ENCODE peak calls at places on chromosome 11, in ten cellular contexts. One of them, this sample, is unnamed.

GRCh38 chr11:132576706-132577105 is 955.6 kb downstream of the OPCML start:
- DNase-seq in HEK293T: no peak
- DNase-seq in head of caudate nucleus: no peak
- DNase-seq in ELF-1: peak
- DNase-seq in EH: peak
- DNase-seq in nephron progenitor cell: no peak
- DNase-seq in ELR: peak
- DNase-seq in adrenal gland: no peak
- DNase-seq in astrocyte of the hippocampus: peak
- DNase-seq in prostate gland: no peak
- DNase-seq in this sample: no peak

GRCh38 chr11:72441647-72442267 is 7.4 kb upstream of the CLPB start:
- DNase-seq in HEK293T: no peak
- DNase-seq in head of caudate nucleus: no peak
- DNase-seq in ELF-1: no peak
- DNase-seq in EH: peak
- DNase-seq in nephron progenitor cell: no peak
- DNase-seq in ELR: no peak
- DNase-seq in adrenal gland: no peak
- DNase-seq in astrocyte of the hippocampus: peak
- DNase-seq in prostate gland: no peak
- DNase-seq in this sample: peak

GRCh38 chr11:79471071-79471470 is 30.2 kb upstream of the TENM4 start:
- DNase-seq in HEK293T: no peak
- DNase-seq in head of caudate nucleus: no peak
- DNase-seq in ELF-1: peak
- DNase-seq in EH: no peak
- DNase-seq in nephron progenitor cell: no peak
- DNase-seq in ELR: no peak
- DNase-seq in adrenal gland: no peak
- DNase-seq in astrocyte of the hippocampus: no peak
- DNase-seq in prostate gland: no peak
- DNase-seq in this sample: no peak

GRCh38 chr11:71433648-71434450 is 14.3 kb downstream of the DHCR7 start:
- DNase-seq in HEK293T: no peak
- DNase-seq in head of caudate nucleus: no peak
- DNase-seq in ELF-1: no peak
- DNase-seq in EH: no peak
- DNase-seq in nephron progenitor cell: no peak
- DNase-seq in ELR: no peak
- DNase-seq in adrenal gland: peak
- DNase-seq in astrocyte of the hippocampus: no peak
- DNase-seq in prostate gland: peak
- DNase-seq in this sample: no peak

GRCh38 chr11:122578168-122578825 is 77.2 kb upstream of the UBASH3B start:
- DNase-seq in HEK293T: no peak
- DNase-seq in head of caudate nucleus: no peak
- DNase-seq in ELF-1: peak
- DNase-seq in EH: peak
- DNase-seq in nephron progenitor cell: no peak
- DNase-seq in ELR: peak
- DNase-seq in adrenal gland: no peak
- DNase-seq in astrocyte of the hippocampus: peak
- DNase-seq in prostate gland: no peak
- DNase-seq in this sample: no peak

GRCh38 chr11:2590951-2591754 is 108.6 kb downstream of the KCNQ1OT1 start:
- DNase-seq in HEK293T: peak
- DNase-seq in head of caudate nucleus: peak
- DNase-seq in ELF-1: peak
- DNase-seq in EH: no peak
- DNase-seq in nephron progenitor cell: no peak
- DNase-seq in ELR: no peak
- DNase-seq in adrenal gland: peak
- DNase-seq in astrocyte of the hippocampus: peak
- DNase-seq in prostate gland: no peak
- DNase-seq in this sample: no peak

GRCh38 chr11:121521145-121522042 is 68.6 kb upstream of the SORL1-AS1 start:
- DNase-seq in HEK293T: no peak
- DNase-seq in head of caudate nucleus: no peak
- DNase-seq in ELF-1: no peak
- DNase-seq in EH: no peak
- DNase-seq in nephron progenitor cell: no peak
- DNase-seq in ELR: peak
- DNase-seq in adrenal gland: no peak
- DNase-seq in astrocyte of the hippocampus: no peak
- DNase-seq in prostate gland: no peak
- DNase-seq in this sample: peak

GRCh38 chr11:86592659-86593451 is 79.6 kb downstream of the ME3 start:
- DNase-seq in HEK293T: peak
- DNase-seq in head of caudate nucleus: peak
- DNase-seq in ELF-1: peak
- DNase-seq in EH: peak
- DNase-seq in nephron progenitor cell: no peak
- DNase-seq in ELR: peak
- DNase-seq in adrenal gland: peak
- DNase-seq in astrocyte of the hippocampus: peak
- DNase-seq in prostate gland: no peak
- DNase-seq in this sample: peak

GRCh38 chr11:65204646-65205601 is 23.2 kb downstream of the CAPN1 start:
- DNase-seq in HEK293T: peak
- DNase-seq in head of caudate nucleus: peak
- DNase-seq in ELF-1: peak
- DNase-seq in EH: peak
- DNase-seq in nephron progenitor cell: peak
- DNase-seq in ELR: peak
- DNase-seq in adrenal gland: peak
- DNase-seq in astrocyte of the hippocampus: peak
- DNase-seq in prostate gland: no peak
- DNase-seq in this sample: no peak

GRCh38 chr11:64373598-64373974 is 14.6 kb downstream of the RPS6KA4 start:
- DNase-seq in HEK293T: no peak
- DNase-seq in head of caudate nucleus: no peak
- DNase-seq in ELF-1: no peak
- DNase-seq in EH: no peak
- DNase-seq in nephron progenitor cell: no peak
- DNase-seq in ELR: no peak
- DNase-seq in adrenal gland: no peak
- DNase-seq in astrocyte of the hippocampus: no peak
- DNase-seq in prostate gland: no peak
- DNase-seq in this sample: no peak

GRCh38 chr11:34855754-34856095 is 60.5 kb downstream of the APIP start:
- DNase-seq in HEK293T: no peak
- DNase-seq in head of caudate nucleus: no peak
- DNase-seq in ELF-1: no peak
- DNase-seq in EH: no peak
- DNase-seq in nephron progenitor cell: no peak
- DNase-seq in ELR: peak
- DNase-seq in adrenal gland: no peak
- DNase-seq in astrocyte of the hippocampus: no peak
- DNase-seq in prostate gland: no peak
- DNase-seq in this sample: no peak

GRCh38 chr11:77191823-77192495 is 63.9 kb downstream of the MYO7A start:
- DNase-seq in HEK293T: peak
- DNase-seq in head of caudate nucleus: peak
- DNase-seq in ELF-1: peak
- DNase-seq in EH: peak
- DNase-seq in nephron progenitor cell: peak
- DNase-seq in ELR: peak
- DNase-seq in adrenal gland: peak
- DNase-seq in astrocyte of the hippocampus: peak
- DNase-seq in prostate gland: peak
- DNase-seq in this sample: peak

GRCh38 chr11:8089791-8090510 is 8.9 kb downstream of the TUB start:
- DNase-seq in HEK293T: no peak
- DNase-seq in head of caudate nucleus: no peak
- DNase-seq in ELF-1: no peak
- DNase-seq in EH: no peak
- DNase-seq in nephron progenitor cell: no peak
- DNase-seq in ELR: no peak
- DNase-seq in adrenal gland: no peak
- DNase-seq in astrocyte of the hippocampus: no peak
- DNase-seq in prostate gland: no peak
- DNase-seq in this sample: no peak